ENCODE peak calls at places on chromosome 1, in ten cellular contexts. U is NCI-H187; Y is WTC11; T is WERI-Rb-1; K is brain microvascular endothelial cell; M is M059J; R is bronchial epithelial cell; S is activated CD8-positive, alpha-beta memory T cell treated with anti-CD3 and anti-CD28 coated beads for 1 hour; H is OCI-LY7; N is posterior cingulate gyrus. F is an unnamed sample.

GRCh38 chr1:39842726-39843305 is 40.5 kb downstream of the TRIT1 start:
- DNase-seq in U (no peak), Y (no peak), T (peak; percentile 69), K (no peak), M (no peak), R (no peak), S (no peak), H (no peak), N (no peak), F (no peak)

GRCh38 chr1:39652105-39652504 is 12.7 kb upstream of the HEYL start:
- DNase-seq in U (no peak), Y (no peak), T (no peak), K (no peak), M (no peak), R (no peak), S (no peak), H (no peak), N (no peak), F (no peak)

GRCh38 chr1:235648407-235648907 is 1.1 kb downstream of the GNG4 start:
- DNase-seq in U (peak; percentile 21), Y (no peak), T (peak; percentile 43), K (no peak), M (peak; percentile 36), R (no peak), S (no peak), H (no peak), N (no peak), F (no peak)

GRCh38 chr1:168887381-168887780 is 158.4 kb upstream of the DPT start:
- DNase-seq in U (no peak), Y (no peak), T (no peak), K (no peak), M (no peak), R (no peak), S (no peak), H (no peak), N (no peak), F (no peak)

GRCh38 chr1:6794164-6794563 is 8.9 kb downstream of the CAMTA1 start:
- DNase-seq in U (peak; percentile 9), Y (no peak), T (no peak), K (no peak), M (peak; percentile 64), R (peak; percentile 37), S (no peak), H (peak; percentile 29), N (no peak), F (no peak)

GRCh38 chr1:61181016-61181560 is 98.7 kb downstream of the NFIA start:
- DNase-seq in U (no peak), Y (no peak), T (no peak), K (no peak), M (no peak), R (no peak), S (no peak), H (no peak), N (no peak), F (no peak)

GRCh38 chr1:1841575-1841991 is 49.3 kb downstream of the GNB1 start:
- DNase-seq in U (no peak), Y (no peak), T (no peak), K (no peak), M (no peak), R (no peak), S (no peak), H (peak; percentile 46), N (no peak), F (no peak)

GRCh38 chr1:36457691-36458090 is 6.5 kb downstream of the MRPS15 start:
- DNase-seq in U (no peak), Y (no peak), T (no peak), K (no peak), M (no peak), R (no peak), S (no peak), H (no peak), N (no peak), F (no peak)

GRCh38 chr1:16718908-16719533 is 21.3 kb upstream of the RNU1-4 start:
- DNase-seq in U (no peak), Y (no peak), T (peak; percentile 9), K (no peak), M (no peak), R (no peak), S (no peak), H (peak; percentile 0), N (no peak), F (no peak)

GRCh38 chr1:54007613-54008012 is 10.4 kb downstream of the LDLRAD1 start:
- DNase-seq in U (no peak), Y (no peak), T (no peak), K (no peak), M (no peak), R (no peak), S (no peak), H (no peak), N (no peak), F (no peak)

GRCh38 chr1:115302390-115302961 is 35.6 kb downstream of the NGF start:
- DNase-seq in U (no peak), Y (no peak), T (no peak), K (peak; percentile 68), M (peak; percentile 81), R (peak; percentile 90), S (no peak), H (no peak), N (no peak), F (no peak)

GRCh38 chr1:2134232-2134603 is 60.4 kb downstream of the FAAP20 start:
- DNase-seq in U (no peak), Y (no peak), T (no peak), K (no peak), M (no peak), R (no peak), S (no peak), H (no peak), N (no peak), F (no peak)

GRCh38 chr1:215290018-215290417 is 207.5 kb downstream of the KCNK2 start:
- DNase-seq in U (no peak), Y (no peak), T (no peak), K (no peak), M (no peak), R (no peak), S (no peak), H (no peak), N (no peak), F (no peak)

GRCh38 chr1:29129916-29130315 is 6.2 kb upstream of the TMEM200B start:
- DNase-seq in U (no peak), Y (no peak), T (no peak), K (no peak), M (peak; percentile 61), R (no peak), S (no peak), H (no peak), N (no peak), F (no peak)